ENCODE peak calls at places on chromosomes 16 and 17, in five cellular contexts. W is K562, X is stomach, C is sigmoid colon, M is GM12878. D is an unnamed sample. For H3K4me1, the result is how much of the 10 kb centered on the place peaks cover.

GRCh38 chr17:43856141-43856540 is 9.2 kb downstream of the CD300LG start:
- DNase-seq in W (no peak), C (no peak), M (no peak), X (no peak), D (no peak)

GRCh38 chr17:81713004-81713555 is 996 bp downstream of the SLC25A10 start:
- DNase-seq in W (no peak), X (no peak), C (peak), M (no peak), D (no peak)

GRCh38 chr17:72121164-72122001 is 563 bp downstream of the SOX9 start:
- DNase-seq in W (no peak), X (peak), C (peak), M (no peak), D (peak)

GRCh38 chr17:5561736-5562135 is 22.6 kb downstream of the NLRP1 start:
- DNase-seq in W (no peak), X (no peak), M (no peak), C (no peak), D (no peak)

GRCh38 chr17:44436336-44436735 is 46.9 kb upstream of the ITGA2B start:
- DNase-seq in X (no peak), W (no peak), M (no peak), C (no peak), D (no peak)

GRCh38 chr17:80920406-80920805 is 71.2 kb upstream of the CHMP6 start:
- DNase-seq in W (no peak), X (no peak), C (peak), M (no peak), D (no peak)

GRCh38 chr17:4931974-4932373 is at the start of gene GP1BA:
- DNase-seq in X (no peak), M (no peak), W (no peak), C (no peak), D (no peak)

GRCh38 chr17:78658281-78658785 is 81.1 kb upstream of the DNAH17 start:
- DNase-seq in W (no peak), X (no peak), M (no peak), C (peak), D (no peak)

GRCh38 chr17:80512233-80512632 is 32.4 kb upstream of the RPTOR start:
- DNase-seq in W (no peak), C (no peak), M (no peak), X (no peak), D (no peak)

GRCh38 chr17:9170822-9171221 is 149.5 kb downstream of the NTN1 start:
- DNase-seq in C (no peak), W (no peak), M (no peak), X (no peak), D (peak)

GRCh38 chr17:81837641-81838040 is 2.8 kb upstream of the PPP1R27 start:
- DNase-seq in X (no peak), M (no peak), C (no peak), W (no peak), D (no peak)

GRCh38 chr17:48738424-48738802 is 9.9 kb upstream of the HOXB13 start:
- DNase-seq in W (no peak), C (peak), M (no peak), X (no peak), D (no peak)

GRCh38 chr16:47049901-47050583 is 76.6 kb upstream of the DNAJA2 start:
- DNase-seq in X (no peak), C (no peak), W (no peak), M (no peak), D (no peak)

GRCh38 chr16:2827831-2828520 is 2.1 kb upstream of the ZG16B start:
- DNase-seq in M (no peak), X (no peak), C (peak), W (peak), D (no peak)

GRCh38 chr17:72850410-72850809 is 242.1 kb downstream of the SLC39A11 start:
- DNase-seq in W (no peak), X (no peak), C (no peak), M (no peak), D (no peak)

GRCh38 chr16:14456793-14457481 is 173.1 kb downstream of the PARN start:
- DNase-seq in C (no peak), X (no peak), W (no peak), M (no peak), D (no peak)

GRCh38 chr17:17044846-17045561 is 2.7 kb downstream of the MPRIP start:
- DNase-seq in M (peak), X (peak), C (peak), W (no peak), D (no peak)

GRCh38 chr17:29291163-29291752 is 2.7 kb downstream of the NUFIP2 start:
- DNase-seq in C (no peak), M (peak), W (no peak), X (no peak), D (no peak)

GRCh38 chr16:27429330-27429871 is 27.4 kb downstream of the IL21R start:
- DNase-seq in X (no peak), C (peak), M (no peak), W (no peak), D (no peak)

GRCh38 chr16:89863741-89864391 is 9.5 kb upstream of the TCF25 start:
- DNase-seq in M (peak), C (no peak), W (no peak), X (no peak), D (peak)

GRCh38 chr17:3959295-3959899 is 4.8 kb downstream of the ATP2A3 start:
- DNase-seq in W (peak), M (no peak), X (peak), C (no peak), D (peak)

GRCh38 chr16:21156767-21157467 is 1.6 kb upstream of the LDAF1 start:
- DNase-seq in W (peak), C (peak), M (no peak), X (peak), D (peak)

GRCh38 chr17:79749156-79749815 is 18.5 kb downstream of the ENPP7 start:
- DNase-seq in W (no peak), X (no peak), C (no peak), M (no peak), D (no peak)

GRCh38 chr16:66728117-66728787 is 23.2 kb downstream of the DYNC1LI2 start:
- DNase-seq in C (peak), X (peak), M (no peak), W (peak), D (peak)

GRCh38 chr17:13888043-13888442 is 181.3 kb upstream of the COX10 start:
- DNase-seq in W (no peak), C (no peak), X (peak), M (no peak), D (peak)

GRCh38 chr16:52676951-52677350 is 130.0 kb upstream of the TOX3 start:
- DNase-seq in M (no peak), X (no peak), W (no peak), C (no peak), D (no peak)

GRCh38 chr16:21194771-21195301 is 16.5 kb downstream of the ZP2 start:
- DNase-seq in X (no peak), M (no peak), C (no peak), W (no peak), D (no peak)

GRCh38 chr17:882827-883585 is 96.6 kb downstream of the NXN start:
- DNase-seq in C (peak), W (no peak), X (peak), M (no peak), D (peak)

GRCh38 chr17:50114849-50115357 is 15.1 kb downstream of the SAMD14 start:
- DNase-seq in M (no peak), C (no peak), X (peak), W (no peak), D (peak)

GRCh38 chr16:66662445-66663194 is 33.9 kb downstream of the CMTM4 start:
- DNase-seq in W (peak), M (no peak), C (no peak), X (no peak), D (no peak)

GRCh38 chr17:51830886-51831285 is 327.6 kb downstream of the CA10 start:
- DNase-seq in W (no peak), M (no peak), X (no peak), C (no peak), D (no peak)

GRCh38 chr17:70636517-70637133 is 467.3 kb downstream of the KCNJ2 start:
- DNase-seq in W (peak), M (no peak), C (no peak), X (no peak), D (no peak)

GRCh38 chr16:6031102-6031501 is 933.5 kb upstream of the EEF2KMT start:
- DNase-seq in X (no peak), M (no peak), C (no peak), W (no peak), D (no peak)

GRCh38 chr16:6031567-6031966 is 934.0 kb upstream of the EEF2KMT start:
- DNase-seq in X (no peak), W (no peak), C (no peak), M (no peak), D (no peak)

GRCh38 chr16:6032438-6032837 is 934.8 kb upstream of the EEF2KMT start:
- DNase-seq in W (no peak), X (no peak), M (no peak), C (no peak), D (no peak)

GRCh38 chr16:6023449-6023848 is 925.9 kb upstream of the EEF2KMT start:
- DNase-seq in M (no peak), C (no peak), W (no peak), X (no peak), D (no peak)

GRCh38 chr16:6027733-6028132 is 930.1 kb upstream of the EEF2KMT start:
- DNase-seq in M (no peak), C (no peak), X (no peak), W (no peak), D (no peak)
- TF ChIP-seq EP300 in M (no peak), C (no peak), X (no peak), W (no peak), D (no peak)

GRCh38 chr16:84552135-84552534 is 47.7 kb upstream of the MEAK7 start:
- DNase-seq in M (no peak), C (no peak), X (no peak), W (no peak), D (no peak)
- H3K4me1 ChIP-seq in M (under half), C (under half), X (under half), W (under half), D (under half)

GRCh38 chr16:88466175-88466862 is 13.2 kb downstream of the ZFPM1 start:
- DNase-seq in M (no peak), C (no peak), X (no peak), W (no peak), D (no peak)
- H3K27ac ChIP-seq in M (peak), C (no peak), X (peak), W (peak), D (no peak)

GRCh38 chr16:85166699-85167588 is 54.7 kb upstream of the CIBAR2 start:
- DNase-seq in C (no peak), W (no peak), X (no peak), M (no peak), D (no peak)
- TF ChIP-seq EP300 in C (no peak), W (no peak), X (no peak), M (no peak), D (no peak)

GRCh38 chr16:57892447-57893096 is 78.4 kb downstream of the CNGB1 start:
- DNase-seq in M (no peak), W (no peak), C (no peak), X (peak), D (peak)

GRCh38 chr16:57892041-57892440 is 78.9 kb downstream of the CNGB1 start:
- DNase-seq in M (no peak), X (no peak), C (no peak), W (no peak), D (no peak)

GRCh38 chr16:57893217-57893558 is 77.7 kb downstream of the CNGB1 start:
- DNase-seq in M (no peak), W (no peak), C (no peak), X (no peak), D (no peak)

GRCh38 chr16:57894390-57895080 is 76.4 kb downstream of the CNGB1 start:
- DNase-seq in X (no peak), W (no peak), M (no peak), C (no peak), D (no peak)

DNA sequence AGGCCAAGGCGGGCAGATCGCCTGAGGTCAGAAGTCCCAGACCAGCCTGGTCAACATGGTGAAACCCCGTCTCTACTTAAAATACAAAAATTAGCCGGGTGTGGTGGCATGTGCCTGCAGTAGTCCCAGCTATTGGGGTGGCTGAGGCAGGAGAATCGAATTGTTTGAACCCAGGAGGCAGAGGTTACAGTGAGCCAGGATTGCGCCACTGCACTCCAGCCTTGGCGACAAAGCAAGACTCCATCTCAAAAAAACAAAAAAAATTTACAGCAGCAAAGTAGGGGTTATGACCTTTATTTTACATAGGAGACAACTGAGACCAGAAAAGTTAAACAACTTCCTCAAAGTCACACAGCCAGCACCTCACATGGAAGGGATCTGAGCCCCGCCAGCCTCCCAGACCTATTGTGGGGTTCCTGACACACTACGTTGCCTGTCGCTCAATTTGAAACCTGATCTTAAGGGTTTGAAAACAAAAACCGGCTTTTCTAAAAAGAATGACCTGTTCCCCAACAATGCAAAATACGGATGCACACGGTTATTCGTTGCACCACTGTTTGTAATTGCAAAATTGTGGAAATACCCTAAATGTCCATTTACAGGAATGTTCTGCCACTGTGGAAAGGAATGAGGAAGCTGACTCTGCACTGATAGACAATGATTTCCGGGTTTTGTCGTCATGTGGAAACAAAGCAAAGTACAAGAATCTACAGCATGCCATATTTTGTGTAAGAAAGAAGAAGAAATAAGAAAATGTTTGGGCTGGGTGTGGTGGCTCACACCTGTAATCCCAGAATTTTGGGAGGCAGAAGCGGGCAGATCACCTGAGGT is 77.2 kb downstream of the CNGB1 start:
- DNase-seq in C (no peak), X (no peak), M (no peak), W (no peak), D (no peak)
- H3K4me1 ChIP-seq in C (under half), X (under half), M (under half), W (under half), D (under half)

GRCh38 chr17:58120195-58120822 is 27.9 kb upstream of the OR4D1 start:
- DNase-seq in W (peak), M (no peak), X (peak), C (no peak), D (peak)
- H3K27ac ChIP-seq in W (no peak), M (no peak), X (no peak), C (no peak), D (no peak)